ENCODE peak calls at places on chromosomes 13 and 19, in seven cellular contexts. Z is ELR, B is non-pigmented ciliary epithelial cell, W is COR-L47, K is T-cell, L is T-helper 1 cell, A is cortex of kidney. X is an unnamed sample.

GRCh38 chr19:10961073-10961762 is 388 bp downstream of the SMARCA4 start:
- DNase-seq in Z (peak; percentile 55), B (no peak), W (no peak), K (no peak), L (no peak), A (no peak), X (no peak)

GRCh38 chr13:22169473-22169872 is 498.6 kb downstream of the FGF9 start:
- DNase-seq in Z (no peak), B (no peak), W (no peak), K (no peak), L (no peak), A (no peak), X (no peak)

GRCh38 chr19:53002479-53002878 is 11.2 kb upstream of the ERVV-1 start:
- DNase-seq in Z (peak; percentile 34), B (no peak), W (no peak), K (no peak), L (no peak), A (no peak), X (no peak)

GRCh38 chr13:47480121-47480520 is 521.0 kb downstream of the SUCLA2 start:
- DNase-seq in Z (peak; percentile 95), B (peak; percentile 85), W (no peak), K (no peak), L (no peak), A (no peak), X (no peak)

GRCh38 chr13:109348514-109349340 is 437.7 kb downstream of the IRS2 start:
- DNase-seq in Z (peak; percentile 87), B (no peak), W (no peak), K (no peak), L (no peak), A (no peak), X (no peak)

GRCh38 chr13:43364210-43365041 is 341.0 kb downstream of the DNAJC15 start:
- DNase-seq in Z (peak; percentile 6), B (no peak), W (no peak), K (no peak), L (no peak), A (no peak), X (no peak)

GRCh38 chr13:20431687-20432384 is 93.8 kb downstream of the CRYL1 start:
- DNase-seq in Z (no peak), B (no peak), W (no peak), K (no peak), L (no peak), A (no peak), X (no peak)

GRCh38 chr19:510606-511100 is 3.4 kb downstream of the TPGS1 start:
- DNase-seq in Z (peak; percentile 87), B (peak; percentile 50), W (peak; percentile 88), K (peak; percentile 92), L (peak; percentile 90), A (no peak), X (peak; percentile 90)

GRCh38 chr13:62357887-62358645 is 942.4 kb upstream of the PCDH20 start:
- DNase-seq in Z (peak; percentile 79), B (peak; percentile 9), W (peak; percentile 15), K (no peak), L (no peak), A (no peak), X (no peak)

GRCh38 chr13:113491418-113491883 is 940 bp upstream of the DCUN1D2 start:
- DNase-seq in Z (peak; percentile 63), B (no peak), W (peak; percentile 34), K (no peak), L (no peak), A (no peak), X (peak; percentile 81)

GRCh38 chr19:47111081-47111589 is 2.4 kb downstream of the ZC3H4 start:
- DNase-seq in Z (peak; percentile 47), B (no peak), W (peak; percentile 10), K (peak; percentile 46), L (peak; percentile 36), A (no peak), X (peak; percentile 44)

GRCh38 chr19:30784850-30785459 is 412.8 kb downstream of the ZNF536 start:
- DNase-seq in Z (peak; percentile 8), B (no peak), W (no peak), K (peak; percentile 41), L (peak; percentile 46), A (no peak), X (no peak)

GRCh38 chr13:101317986-101318523 is 98.3 kb downstream of the NALCN start:
- DNase-seq in Z (no peak), B (no peak), W (no peak), K (no peak), L (no peak), A (no peak), X (peak; percentile 41)

GRCh38 chr13:44879452-44880058 is 109.7 kb downstream of the NUFIP1 start:
- DNase-seq in Z (peak; percentile 62), B (peak; percentile 28), W (no peak), K (no peak), L (no peak), A (no peak), X (no peak)

GRCh38 chr19:789473-790052 is 7.7 kb upstream of the PTBP1 start:
- DNase-seq in Z (no peak), B (no peak), W (no peak), K (no peak), L (no peak), A (no peak), X (no peak)

GRCh38 chr13:41463823-41464602 is 6.7 kb downstream of the RGCC start:
- DNase-seq in Z (no peak), B (no peak), W (no peak), K (no peak), L (no peak), A (no peak), X (no peak)

GRCh38 chr19:55640577-55641375 is at the start of gene ZNF580:
- DNase-seq in Z (peak; percentile 80), B (peak; percentile 55), W (peak; percentile 54), K (no peak), L (no peak), A (no peak), X (peak; percentile 95)

GRCh38 chr19:12521996-12522395 is 29.3 kb downstream of the ZNF564 start:
- DNase-seq in Z (no peak), B (no peak), W (peak; percentile 61), K (no peak), L (no peak), A (no peak), X (no peak)

GRCh38 chr13:54591540-54591939 is 1562.9 kb downstream of the OLFM4 start:
- DNase-seq in Z (no peak), B (no peak), W (no peak), K (no peak), L (no peak), A (no peak), X (no peak)

GRCh38 chr13:29847501-29847983 is 2.9 kb downstream of the UBL3 start:
- DNase-seq in Z (peak; percentile 85), B (no peak), W (no peak), K (no peak), L (no peak), A (no peak), X (no peak)

GRCh38 chr13:61954092-61954491 is 538.4 kb upstream of the PCDH20 start:
- DNase-seq in Z (peak; percentile 45), B (peak; percentile 5), W (no peak), K (no peak), L (no peak), A (no peak), X (no peak)

GRCh38 chr13:40776681-40777165 is 5.7 kb upstream of the MRPS31 start:
- DNase-seq in Z (peak; percentile 87), B (no peak), W (no peak), K (peak; percentile 72), L (peak; percentile 56), A (no peak), X (no peak)

GRCh38 chr19:15810335-15810734 is 5.1 kb downstream of the OR10H1 start:
- DNase-seq in Z (peak; percentile 28), B (no peak), W (no peak), K (no peak), L (no peak), A (no peak), X (no peak)

GRCh38 chr13:33639640-33640080 is 178.3 kb upstream of the RFC3 start:
- DNase-seq in Z (no peak), B (no peak), W (no peak), K (no peak), L (no peak), A (no peak), X (no peak)

GRCh38 chr13:27654059-27654458 is 32.4 kb downstream of the POLR1D start:
- DNase-seq in Z (no peak), B (no peak), W (no peak), K (no peak), L (no peak), A (no peak), X (no peak)

GRCh38 chr13:48530833-48531232 is 2.0 kb downstream of the RCBTB2 start:
- DNase-seq in Z (no peak), B (no peak), W (no peak), K (no peak), L (no peak), A (no peak), X (no peak)

GRCh38 chr13:34035676-34036325 is 217.9 kb downstream of the RFC3 start:
- DNase-seq in Z (peak; percentile 74), B (no peak), W (no peak), K (no peak), L (no peak), A (no peak), X (no peak)

GRCh38 chr13:111387026-111387871 is 66.8 kb downstream of the TEX29 start:
- DNase-seq in Z (no peak), B (no peak), W (no peak), K (no peak), L (no peak), A (no peak), X (no peak)

GRCh38 chr19:12720851-12721655 is 2.7 kb downstream of the TNPO2 start:
- DNase-seq in Z (peak; percentile 44), B (no peak), W (no peak), K (no peak), L (no peak), A (no peak), X (peak; percentile 88)

GRCh38 chr19:7488736-7489353 is at the start of gene PEX11G:
- DNase-seq in Z (peak; percentile 85), B (no peak), W (peak; percentile 80), K (peak; percentile 84), L (peak; percentile 85), A (no peak), X (peak; percentile 92)

GRCh38 chr19:45900661-45901431 is 1.6 kb downstream of the MYPOP start:
- DNase-seq in Z (no peak), B (no peak), W (no peak), K (no peak), L (no peak), A (no peak), X (no peak)

GRCh38 chr19:38564981-38565685 is 52.6 kb downstream of the MAP4K1 start:
- DNase-seq in Z (no peak), B (no peak), W (no peak), K (no peak), L (no peak), A (no peak), X (no peak)

GRCh38 chr19:1015782-1016646 is 4.9 kb downstream of the TMEM259 start:
- DNase-seq in Z (no peak), B (no peak), W (no peak), K (no peak), L (no peak), A (no peak), X (peak; percentile 72)

GRCh38 chr19:48378194-48378570 is 13.2 kb downstream of the KDELR1 start:
- DNase-seq in Z (no peak), B (no peak), W (no peak), K (no peak), L (no peak), A (no peak), X (no peak)

GRCh38 chr19:343451-343931 is 1.1 kb downstream of the MIER2 start:
- DNase-seq in Z (peak; percentile 22), B (no peak), W (no peak), K (no peak), L (no peak), A (no peak), X (peak; percentile 63)

GRCh38 chr19:19256072-19256969 is 16.8 kb downstream of the TM6SF2 start:
- DNase-seq in Z (no peak), B (no peak), W (peak; percentile 48), K (no peak), L (no peak), A (no peak), X (no peak)

GRCh38 chr13:42001580-42001979 is 40.7 kb upstream of the VWA8 start:
- DNase-seq in Z (peak; percentile 70), B (peak; percentile 76), W (no peak), K (no peak), L (no peak), A (no peak), X (peak; percentile 22)

GRCh38 chr19:12773571-12773970 is 1.8 kb downstream of the HOOK2 start:
- DNase-seq in Z (peak; percentile 60), B (no peak), W (no peak), K (no peak), L (no peak), A (no peak), X (no peak)

X was measured in upper lobe of left lung.